ENCODE peak calls at places on chromosomes 6 and 20, in seven cellular contexts. C is astrocyte of the spinal cord, A is lower leg skin, V is mucosa of descending colon, X is tibial artery, N is uterus, H is body of pancreas. D is an unnamed sample.

GRCh38 chr20:64246616-64247311 is 8.8 kb upstream of the PCMTD2 start:
- DNase-seq in C (no peak), A (peak; percentile 77), V (no peak), X (no peak), N (no peak), H (no peak), D (peak; percentile 40)

GRCh38 chr20:46894579-46894958 is at the start of gene EYA2:
- DNase-seq in C (no peak), A (no peak), V (peak; percentile 65), X (no peak), N (no peak), H (no peak), D (no peak)

GRCh38 chr6:74087898-74088297 is 391.9 kb downstream of the CD109 start:
- DNase-seq in C (peak; percentile 31), A (no peak), V (no peak), X (no peak), N (no peak), H (no peak), D (no peak)

GRCh38 chr6:46191961-46192360 is 21.2 kb upstream of the ENPP5 start:
- DNase-seq in C (peak; percentile 89), A (no peak), V (no peak), X (no peak), N (no peak), H (no peak), D (no peak)

GRCh38 chr6:106882601-106883518 is 91.7 kb downstream of the CD24 start:
- DNase-seq in C (no peak), A (no peak), V (no peak), X (no peak), N (no peak), H (peak; percentile 76), D (no peak)

GRCh38 chr20:58692579-58693225 is at the start of gene NPEPL1:
- DNase-seq in C (peak; percentile 53), A (peak; percentile 87), V (peak; percentile 87), X (peak; percentile 77), N (peak; percentile 49), H (peak; percentile 64), D (peak; percentile 82)

GRCh38 chr6:145673504-145673903 is 61.8 kb downstream of the EPM2A start:
- DNase-seq in C (no peak), A (no peak), V (no peak), X (no peak), N (no peak), H (no peak), D (no peak)

GRCh38 chr20:6711950-6712634 is 55.4 kb upstream of the BMP2 start:
- DNase-seq in C (no peak), A (no peak), V (peak; percentile 41), X (no peak), N (no peak), H (peak; percentile 64), D (peak; percentile 74)

GRCh38 chr20:44418069-44418905 is 57.4 kb upstream of the TTPAL start:
- DNase-seq in C (no peak), A (no peak), V (no peak), X (no peak), N (no peak), H (no peak), D (no peak)

GRCh38 chr20:2816583-2817340 is 598 bp downstream of the TMEM239 start:
- DNase-seq in C (no peak), A (peak; percentile 80), V (peak; percentile 23), X (peak; percentile 51), N (no peak), H (no peak), D (no peak)

GRCh38 chr6:89574860-89575561 is 63.5 kb downstream of the LYRM2 start:
- DNase-seq in C (no peak), A (no peak), V (no peak), X (no peak), N (no peak), H (no peak), D (no peak)

GRCh38 chr6:64815718-64816117 is 891.3 kb downstream of the EYS start:
- DNase-seq in C (peak; percentile 9), A (no peak), V (no peak), X (no peak), N (no peak), H (no peak), D (no peak)

GRCh38 chr6:23656257-23656731 is 469.7 kb upstream of the NRSN1 start:
- DNase-seq in C (no peak), A (no peak), V (no peak), X (no peak), N (no peak), H (no peak), D (no peak)

GRCh38 chr20:58457083-58457680 is 58.0 kb downstream of the APCDD1L start:
- DNase-seq in C (peak; percentile 93), A (no peak), V (no peak), X (no peak), N (no peak), H (no peak), D (no peak)

GRCh38 chr6:18261877-18262276 is 2.5 kb downstream of the DEK start:
- DNase-seq in C (no peak), A (no peak), V (no peak), X (no peak), N (no peak), H (no peak), D (no peak)

GRCh38 chr6:3392930-3393575 is 63.8 kb downstream of the SLC22A23 start:
- DNase-seq in C (no peak), A (no peak), V (no peak), X (no peak), N (no peak), H (no peak), D (no peak)

GRCh38 chr20:41072099-41072798 is 43.6 kb downstream of the TOP1 start:
- DNase-seq in C (peak; percentile 85), A (no peak), V (no peak), X (peak; percentile 68), N (peak; percentile 41), H (peak; percentile 22), D (no peak)

GRCh38 chr20:2873747-2874041 is 413 bp downstream of the PTPRA start:
- DNase-seq in C (peak; percentile 23), A (peak; percentile 89), V (peak; percentile 76), X (peak; percentile 71), N (peak; percentile 36), H (peak; percentile 36), D (peak; percentile 68)

GRCh38 chr6:83252717-83253116 is 59.6 kb downstream of the RWDD2A start:
- DNase-seq in C (peak; percentile 68), A (no peak), V (no peak), X (no peak), N (no peak), H (no peak), D (no peak)

GRCh38 chr6:122400467-122401089 is 1.1 kb downstream of the HSF2 start:
- DNase-seq in C (no peak), A (no peak), V (no peak), X (no peak), N (no peak), H (no peak), D (no peak)

GRCh38 chr6:5670381-5670780 is 336.3 kb downstream of the NRN1 start:
- DNase-seq in C (no peak), A (no peak), V (no peak), X (no peak), N (no peak), H (no peak), D (no peak)

GRCh38 chr6:5672581-5673011 is 334.1 kb downstream of the NRN1 start:
- DNase-seq in C (peak; percentile 80), A (no peak), V (no peak), X (peak; percentile 81), N (peak; percentile 60), H (peak; percentile 39), D (no peak)

GRCh38 chr6:5673016-5673415 is 333.7 kb downstream of the NRN1 start:
- DNase-seq in C (no peak), A (no peak), V (no peak), X (no peak), N (no peak), H (no peak), D (no peak)

GRCh38 chr6:5671162-5671561 is 335.6 kb downstream of the NRN1 start:
- DNase-seq in C (peak; percentile 38), A (no peak), V (no peak), X (no peak), N (peak; percentile 19), H (peak; percentile 54), D (no peak)

DNA sequence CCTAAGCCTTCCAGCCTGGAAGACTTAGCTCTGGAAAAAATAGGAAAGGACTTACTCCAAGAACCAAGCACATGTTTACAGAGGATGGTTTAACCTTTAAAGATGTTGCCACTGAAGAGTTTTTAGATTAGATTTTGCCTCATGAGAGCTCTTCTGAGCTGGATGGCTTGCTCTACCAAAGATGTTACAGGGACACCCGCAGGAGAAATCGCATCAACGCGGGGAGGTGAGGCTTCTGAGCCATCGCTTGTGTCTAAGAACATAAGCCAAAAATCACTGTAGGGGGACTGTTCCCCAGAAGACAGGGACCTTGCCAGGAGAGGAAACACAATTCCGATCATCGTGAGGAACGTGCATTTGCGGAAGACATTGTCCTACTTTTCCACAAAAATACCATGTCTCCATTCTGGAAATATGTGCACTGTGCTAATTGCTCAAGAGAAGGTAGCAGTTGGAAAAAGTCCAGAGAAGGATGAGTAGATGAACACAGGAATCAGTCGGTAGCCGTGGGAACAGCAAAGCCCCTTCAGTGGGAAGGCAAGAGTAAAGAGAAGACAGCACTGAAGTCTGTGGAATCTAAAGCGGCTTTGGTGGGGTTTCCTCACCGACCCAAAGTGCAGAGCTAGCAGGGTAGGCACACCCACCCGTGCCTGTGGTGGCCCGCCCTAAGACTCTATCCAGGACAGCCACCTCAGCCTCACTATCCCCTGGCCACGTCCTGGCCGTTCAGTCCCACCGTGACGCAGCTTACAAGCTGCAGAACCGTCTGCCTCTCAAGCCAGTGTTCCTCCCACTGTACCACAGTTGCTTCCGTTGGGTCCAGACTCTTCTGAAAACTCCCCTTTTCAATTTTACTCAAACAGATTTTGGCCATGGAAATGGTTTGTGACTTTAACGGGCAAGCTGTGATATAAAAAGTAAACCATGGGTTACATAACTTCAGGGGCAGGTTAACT is 334.8 kb downstream of the NRN1 start:
- DNase-seq in C (no peak), A (no peak), V (no peak), X (peak; percentile 71), N (no peak), H (no peak), D (no peak)
- TF ChIP-seq CTCF in C (no peak), A (no peak), V (no peak), X (no peak), N (no peak), H (no peak), D (no peak)

DNA sequence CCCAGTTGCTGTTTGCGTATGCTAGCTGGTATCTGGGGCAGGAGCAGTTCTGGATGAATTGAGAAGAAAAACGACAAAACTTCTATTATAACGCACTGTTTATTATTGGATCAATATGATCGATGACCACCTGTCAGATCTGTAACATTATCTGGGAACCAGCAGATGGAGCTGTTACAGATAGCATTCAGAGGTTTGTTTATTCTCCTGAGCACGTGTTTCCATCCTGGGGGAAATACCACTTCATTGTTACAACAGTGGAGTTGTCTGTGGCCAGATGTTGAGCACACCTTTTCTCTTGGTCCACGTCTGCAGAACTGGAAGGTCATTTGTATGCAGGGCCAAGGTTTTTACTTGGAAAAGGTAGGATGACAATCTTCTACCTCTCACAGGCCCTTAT is 16.0 kb upstream of the NKX2-2 start:
- DNase-seq in C (no peak), A (no peak), V (no peak), X (no peak), N (no peak), H (no peak), D (no peak)
- TF ChIP-seq CTCF in C (no peak), A (no peak), V (no peak), X (no peak), N (no peak), H (peak; percentile 30), D (peak; percentile 73)

GRCh38 chr6:42510795-42511194 is 53.0 kb upstream of the UBR2 start:
- DNase-seq in C (no peak), A (no peak), V (no peak), X (no peak), N (no peak), H (no peak), D (no peak)
- TF ChIP-seq CTCF in C (no peak), A (no peak), V (no peak), X (no peak), N (no peak), H (no peak), D (no peak)

GRCh38 chr20:39547546-39548410 is 585.6 kb downstream of the DHX35 start:
- DNase-seq in C (no peak), A (no peak), V (no peak), X (no peak), N (no peak), H (no peak), D (no peak)
- TF ChIP-seq CTCF in C (no peak), A (no peak), V (no peak), X (no peak), N (no peak), H (no peak), D (no peak)